ENCODE peak calls at places on chromosome 11, in seven cellular contexts. One of them, this sample, is unnamed.

GRCh38 chr11:12330491-12331231 is 46.7 kb upstream of the PARVA start:
- DNase-seq in NCI-H1092: peak; percentile 84
- DNase-seq in GM04503: no peak
- DNase-seq in HFFc6: no peak
- DNase-seq in activated T-cell treated with anti-CD3 and anti-CD28 coated beads for 48 hours: no peak
- DNase-seq in heart left ventricle: no peak
- DNase-seq in CD4-positive, CD25-positive, alpha-beta regulatory T cell: no peak
- DNase-seq in this sample: no peak

GRCh38 chr11:8025123-8025522 is 38.0 kb downstream of the EIF3F start:
- DNase-seq in NCI-H1092: no peak
- DNase-seq in GM04503: no peak
- DNase-seq in HFFc6: peak; percentile 18
- DNase-seq in activated T-cell treated with anti-CD3 and anti-CD28 coated beads for 48 hours: no peak
- DNase-seq in heart left ventricle: no peak
- DNase-seq in CD4-positive, CD25-positive, alpha-beta regulatory T cell: no peak
- DNase-seq in this sample: no peak

GRCh38 chr11:35614949-35615569 is 3.2 kb upstream of the FJX1 start:
- DNase-seq in NCI-H1092: no peak
- DNase-seq in GM04503: no peak
- DNase-seq in HFFc6: no peak
- DNase-seq in activated T-cell treated with anti-CD3 and anti-CD28 coated beads for 48 hours: no peak
- DNase-seq in heart left ventricle: no peak
- DNase-seq in CD4-positive, CD25-positive, alpha-beta regulatory T cell: no peak
- DNase-seq in this sample: no peak

GRCh38 chr11:102783720-102784119 is 3.3 kb upstream of the MMP10 start:
- DNase-seq in NCI-H1092: no peak
- DNase-seq in GM04503: no peak
- DNase-seq in HFFc6: no peak
- DNase-seq in activated T-cell treated with anti-CD3 and anti-CD28 coated beads for 48 hours: no peak
- DNase-seq in heart left ventricle: no peak
- DNase-seq in CD4-positive, CD25-positive, alpha-beta regulatory T cell: no peak
- DNase-seq in this sample: no peak

GRCh38 chr11:80167766-80168165 is 726.9 kb upstream of the TENM4 start:
- DNase-seq in NCI-H1092: no peak
- DNase-seq in GM04503: peak; percentile 19
- DNase-seq in HFFc6: peak; percentile 17
- DNase-seq in activated T-cell treated with anti-CD3 and anti-CD28 coated beads for 48 hours: no peak
- DNase-seq in heart left ventricle: no peak
- DNase-seq in CD4-positive, CD25-positive, alpha-beta regulatory T cell: no peak
- DNase-seq in this sample: no peak

GRCh38 chr11:17273668-17274321 is 2.7 kb upstream of the NUCB2 start:
- DNase-seq in NCI-H1092: no peak
- DNase-seq in GM04503: no peak
- DNase-seq in HFFc6: no peak
- DNase-seq in activated T-cell treated with anti-CD3 and anti-CD28 coated beads for 48 hours: no peak
- DNase-seq in heart left ventricle: no peak
- DNase-seq in CD4-positive, CD25-positive, alpha-beta regulatory T cell: no peak
- DNase-seq in this sample: no peak

GRCh38 chr11:121654506-121655480 is 202.0 kb upstream of the SORL1-AS1 start:
- DNase-seq in NCI-H1092: peak; percentile 64
- DNase-seq in GM04503: no peak
- DNase-seq in HFFc6: no peak
- DNase-seq in activated T-cell treated with anti-CD3 and anti-CD28 coated beads for 48 hours: no peak
- DNase-seq in heart left ventricle: no peak
- DNase-seq in CD4-positive, CD25-positive, alpha-beta regulatory T cell: no peak
- DNase-seq in this sample: no peak

GRCh38 chr11:106917973-106918372 is 100.3 kb downstream of the GUCY1A2 start:
- DNase-seq in NCI-H1092: no peak
- DNase-seq in GM04503: no peak
- DNase-seq in HFFc6: peak; percentile 15
- DNase-seq in activated T-cell treated with anti-CD3 and anti-CD28 coated beads for 48 hours: no peak
- DNase-seq in heart left ventricle: no peak
- DNase-seq in CD4-positive, CD25-positive, alpha-beta regulatory T cell: no peak
- DNase-seq in this sample: peak; percentile 36

GRCh38 chr11:103528596-103528995 is 419.4 kb downstream of the DYNC2H1 start:
- DNase-seq in NCI-H1092: no peak
- DNase-seq in GM04503: no peak
- DNase-seq in HFFc6: no peak
- DNase-seq in activated T-cell treated with anti-CD3 and anti-CD28 coated beads for 48 hours: no peak
- DNase-seq in heart left ventricle: no peak
- DNase-seq in CD4-positive, CD25-positive, alpha-beta regulatory T cell: no peak
- DNase-seq in this sample: no peak

GRCh38 chr11:75262961-75263852 is 22.6 kb downstream of the TPBGL start:
- DNase-seq in NCI-H1092: no peak
- DNase-seq in GM04503: no peak
- DNase-seq in HFFc6: no peak
- DNase-seq in activated T-cell treated with anti-CD3 and anti-CD28 coated beads for 48 hours: no peak
- DNase-seq in heart left ventricle: no peak
- DNase-seq in CD4-positive, CD25-positive, alpha-beta regulatory T cell: no peak
- DNase-seq in this sample: no peak

GRCh38 chr11:71505001-71505400 is 22.1 kb upstream of the KRTAP5-7 start:
- DNase-seq in NCI-H1092: peak; percentile 18
- DNase-seq in GM04503: no peak
- DNase-seq in HFFc6: no peak
- DNase-seq in activated T-cell treated with anti-CD3 and anti-CD28 coated beads for 48 hours: no peak
- DNase-seq in heart left ventricle: no peak
- DNase-seq in CD4-positive, CD25-positive, alpha-beta regulatory T cell: no peak
- DNase-seq in this sample: no peak

GRCh38 chr11:101706541-101706940 is 122.7 kb upstream of the TRPC6 start:
- DNase-seq in NCI-H1092: no peak
- DNase-seq in GM04503: peak; percentile 14
- DNase-seq in HFFc6: no peak
- DNase-seq in activated T-cell treated with anti-CD3 and anti-CD28 coated beads for 48 hours: no peak
- DNase-seq in heart left ventricle: no peak
- DNase-seq in CD4-positive, CD25-positive, alpha-beta regulatory T cell: no peak
- DNase-seq in this sample: no peak

GRCh38 chr11:133947298-133947905 is 9.4 kb downstream of the IGSF9B start:
- DNase-seq in NCI-H1092: peak; percentile 58
- DNase-seq in GM04503: no peak
- DNase-seq in HFFc6: peak; percentile 22
- DNase-seq in activated T-cell treated with anti-CD3 and anti-CD28 coated beads for 48 hours: peak; percentile 60
- DNase-seq in heart left ventricle: peak; percentile 70
- DNase-seq in CD4-positive, CD25-positive, alpha-beta regulatory T cell: peak; percentile 70
- DNase-seq in this sample: peak; percentile 21

GRCh38 chr11:111655924-111656323 is 53.7 kb downstream of the SIK2 start:
- DNase-seq in NCI-H1092: no peak
- DNase-seq in GM04503: no peak
- DNase-seq in HFFc6: no peak
- DNase-seq in activated T-cell treated with anti-CD3 and anti-CD28 coated beads for 48 hours: no peak
- DNase-seq in heart left ventricle: no peak
- DNase-seq in CD4-positive, CD25-positive, alpha-beta regulatory T cell: no peak
- DNase-seq in this sample: no peak

GRCh38 chr11:2530855-2531200 is 86.0 kb downstream of the KCNQ1 start:
- DNase-seq in NCI-H1092: no peak
- DNase-seq in GM04503: no peak
- DNase-seq in HFFc6: no peak
- DNase-seq in activated T-cell treated with anti-CD3 and anti-CD28 coated beads for 48 hours: no peak
- DNase-seq in heart left ventricle: peak; percentile 30
- DNase-seq in CD4-positive, CD25-positive, alpha-beta regulatory T cell: no peak
- DNase-seq in this sample: no peak

GRCh38 chr11:85718126-85718943 is 32.3 kb upstream of the CCDC89 start:
- DNase-seq in NCI-H1092: no peak
- DNase-seq in GM04503: no peak
- DNase-seq in HFFc6: no peak
- DNase-seq in activated T-cell treated with anti-CD3 and anti-CD28 coated beads for 48 hours: no peak
- DNase-seq in heart left ventricle: no peak
- DNase-seq in CD4-positive, CD25-positive, alpha-beta regulatory T cell: no peak
- DNase-seq in this sample: no peak

GRCh38 chr11:79440451-79441158 is at the start of gene TENM4:
- DNase-seq in NCI-H1092: peak; percentile 79
- DNase-seq in GM04503: no peak
- DNase-seq in HFFc6: peak; percentile 92
- DNase-seq in activated T-cell treated with anti-CD3 and anti-CD28 coated beads for 48 hours: no peak
- DNase-seq in heart left ventricle: peak; percentile 82
- DNase-seq in CD4-positive, CD25-positive, alpha-beta regulatory T cell: no peak
- DNase-seq in this sample: no peak

GRCh38 chr11:71530602-71531001 is 3.5 kb downstream of the KRTAP5-7 start:
- DNase-seq in NCI-H1092: no peak
- DNase-seq in GM04503: no peak
- DNase-seq in HFFc6: no peak
- DNase-seq in activated T-cell treated with anti-CD3 and anti-CD28 coated beads for 48 hours: no peak
- DNase-seq in heart left ventricle: no peak
- DNase-seq in CD4-positive, CD25-positive, alpha-beta regulatory T cell: no peak
- DNase-seq in this sample: no peak

This sample was measured in RKO.